ENCODE peak calls at places on chromosomes 3 and 15, in five cellular contexts. X is HuH-7.5, R is endothelial cell, W is HFF-Myc, M is SHP77. O is an unnamed sample.

GRCh38 chr15:99628374-99629001 is 62.7 kb downstream of the MEF2A start:
- DNase-seq in W (no peak), M (no peak), X (peak; percentile 35), R (no peak), O (no peak)

GRCh38 chr3:187994221-187995085 is 159.5 kb upstream of the LPP start:
- DNase-seq in X (no peak), R (no peak), M (no peak), W (no peak), O (no peak)

GRCh38 chr15:95894407-95894956 is 436.0 kb upstream of the NR2F2 start:
- DNase-seq in X (no peak), R (no peak), M (no peak), W (no peak), O (no peak)

GRCh38 chr3:141039573-141039972 is 11.6 kb upstream of the SPSB4 start:
- DNase-seq in W (no peak), M (no peak), R (no peak), X (no peak), O (no peak)

GRCh38 chr15:45361883-45362282 is 16.5 kb downstream of the GATM start:
- DNase-seq in X (no peak), M (no peak), W (no peak), R (no peak), O (no peak)

GRCh38 chr3:7800006-7800780 is 701.4 kb upstream of the LMCD1 start:
- DNase-seq in W (no peak), M (no peak), X (no peak), R (no peak), O (no peak)

GRCh38 chr3:129890891-129891290 is 2.6 kb downstream of the TMCC1 start:
- DNase-seq in M (no peak), R (no peak), X (no peak), W (no peak), O (no peak)

GRCh38 chr15:68389041-68389930 is 42.7 kb downstream of the ITGA11 start:
- DNase-seq in R (no peak), M (no peak), W (no peak), X (no peak), O (no peak)

GRCh38 chr3:55162031-55162784 is 234.3 kb upstream of the LRTM1 start:
- DNase-seq in R (no peak), X (no peak), M (no peak), W (no peak), O (no peak)